ENCODE peak calls at places on chromosomes 13 and 19, in four cellular contexts. H is cerebellar nuclear complex, B is amygdala, O is WTC11. N is an unnamed sample.

GRCh38 chr19:14381689-14382474 is 638 bp downstream of the ADGRE5 start:
- DNase-seq in H (no peak), B (no peak), O (no peak), N (no peak)

GRCh38 chr13:33349314-33349995 is 63.9 kb upstream of the STARD13 start:
- DNase-seq in B (no peak), O (peak), H (no peak), N (peak)

GRCh38 chr19:7904074-7905020 is 670 bp downstream of the MAP2K7 start:
- DNase-seq in B (no peak), O (no peak), H (no peak), N (no peak)

GRCh38 chr19:53868892-53869804 is 1.5 kb downstream of the MYADM start:
- DNase-seq in B (peak), H (no peak), O (peak), N (peak)

GRCh38 chr19:38516802-38517201 is 83.3 kb downstream of the RYR1 start:
- DNase-seq in O (no peak), H (no peak), B (no peak), N (no peak)

GRCh38 chr19:5942991-5943390 is 28.9 kb downstream of the CAPS start:
- DNase-seq in H (no peak), B (no peak), O (no peak), N (no peak)

GRCh38 chr13:74966814-74967213 is 515.2 kb downstream of the TBC1D4 start:
- DNase-seq in B (no peak), O (no peak), H (no peak), N (no peak)

GRCh38 chr19:45643927-45644771 is 5.0 kb upstream of the EML2 start:
- DNase-seq in H (no peak), B (no peak), O (no peak), N (no peak)

GRCh38 chr19:3053218-3053621 is 9.1 kb downstream of the TLE5 start:
- DNase-seq in H (no peak), B (no peak), O (no peak), N (peak)

GRCh38 chr19:19997656-19998268 is 41.5 kb downstream of the ZNF682 start:
- DNase-seq in O (peak), B (no peak), H (no peak), N (no peak)

GRCh38 chr13:86563308-86563707 is 764.1 kb upstream of the SLITRK6 start:
- DNase-seq in H (no peak), B (no peak), O (no peak), N (no peak)

GRCh38 chr13:50990540-50991506 is 81.2 kb downstream of the RNASEH2B start:
- DNase-seq in B (peak), H (peak), O (no peak), N (no peak)

GRCh38 chr13:60627071-60627686 is 230.2 kb downstream of the TDRD3 start:
- DNase-seq in H (no peak), O (peak), B (no peak), N (no peak)

GRCh38 chr13:110651271-110651670 is 35.9 kb downstream of the NAXD start:
- DNase-seq in H (no peak), B (no peak), O (no peak), N (no peak)

GRCh38 chr19:32489971-32490370 is 84.4 kb downstream of the DPY19L3 start:
- DNase-seq in H (no peak), O (no peak), B (no peak), N (no peak)

GRCh38 chr13:112819816-112820215 is 130.0 kb downstream of the ATP11A start:
- DNase-seq in B (no peak), O (no peak), H (no peak), N (no peak)

GRCh38 chr19:45676851-45677263 is 8.8 kb downstream of the GIPR start:
- DNase-seq in O (no peak), B (no peak), H (no peak), N (no peak)

GRCh38 chr19:45766919-45767346 is 2.1 kb downstream of the SIX5 start:
- DNase-seq in H (no peak), O (peak), B (no peak), N (no peak)

GRCh38 chr13:33644607-33645543 is 173.1 kb upstream of the RFC3 start:
- DNase-seq in B (no peak), O (no peak), H (no peak), N (peak)

GRCh38 chr13:112450118-112450517 is 74.0 kb downstream of the SPACA7 start:
- DNase-seq in O (no peak), B (no peak), H (no peak), N (no peak)

GRCh38 chr19:4362871-4363545 is 19.6 kb downstream of the MPND start:
- DNase-seq in B (no peak), O (peak), H (peak), N (no peak)

GRCh38 chr13:51067376-51068125 is 43.5 kb downstream of the C13orf42 start:
- DNase-seq in B (no peak), O (no peak), H (no peak), N (no peak)

GRCh38 chr13:40777166-40777956 is 6.4 kb upstream of the MRPS31 start:
- DNase-seq in O (peak), H (no peak), B (no peak), N (no peak)

GRCh38 chr19:10430505-10431253 is 10.3 kb downstream of the PDE4A start:
- DNase-seq in O (peak), H (no peak), B (no peak), N (no peak)

GRCh38 chr13:20230913-20231838 is 943 bp downstream of the GJB6 start:
- DNase-seq in H (no peak), O (peak), B (no peak), N (no peak)

GRCh38 chr13:111542530-111543341 is 222.3 kb downstream of the TEX29 start:
- DNase-seq in H (no peak), B (no peak), O (no peak), N (peak)

GRCh38 chr13:74825170-74825948 is 656.6 kb downstream of the TBC1D4 start:
- DNase-seq in B (no peak), O (no peak), H (no peak), N (no peak)

GRCh38 chr13:113544896-113545295 is 39.7 kb upstream of the TFDP1 start:
- DNase-seq in O (no peak), B (no peak), H (no peak), N (no peak)

GRCh38 chr19:5637971-5638370 is 15.1 kb downstream of the SAFB start:
- DNase-seq in H (no peak), O (no peak), B (no peak), N (no peak)

GRCh38 chr13:80337011-80337688 is 3.8 kb downstream of the SPRY2 start:
- DNase-seq in H (no peak), O (no peak), B (peak), N (no peak)

GRCh38 chr13:18212873-18213272 is 968.8 kb downstream of the TUBA3C start:
- DNase-seq in H (no peak), O (no peak), B (no peak), N (no peak)

GRCh38 chr13:30466358-30466714 is 600 bp upstream of the HMGB1 start:
- DNase-seq in O (no peak), B (no peak), H (no peak), N (no peak)

GRCh38 chr19:1105217-1105872 is 1.6 kb downstream of the GPX4 start:
- DNase-seq in B (no peak), H (no peak), O (no peak), N (no peak)

GRCh38 chr19:32233885-32234284 is 111.5 kb upstream of the ZNF507 start:
- DNase-seq in H (no peak), B (no peak), O (no peak), N (no peak)

GRCh38 chr13:109734002-109734785 is 52.2 kb downstream of the IRS2 start:
- DNase-seq in O (no peak), B (no peak), H (no peak), N (no peak)

GRCh38 chr19:40313229-40313983 is 28.3 kb upstream of the AKT2 start:
- DNase-seq in B (no peak), O (no peak), H (no peak), N (no peak)

GRCh38 chr13:113121928-113122420 is 625 bp upstream of the F10 start:
- DNase-seq in B (no peak), H (no peak), O (no peak), N (peak)

GRCh38 chr13:27259831-27260230 is 8.5 kb downstream of the RPL21 start:
- DNase-seq in B (no peak), O (no peak), H (no peak), N (no peak)

GRCh38 chr13:28819748-28820098 is 416 bp upstream of the MTUS2 start:
- DNase-seq in O (peak), B (no peak), H (no peak), N (no peak)

N was measured in coronary artery.